ENCODE peak calls at places on chromosomes 6 and 20, in four cellular contexts. D, C, P and X are unnamed samples.

GRCh38 chr20:11549172-11550117 is 368.2 kb upstream of the BTBD3 start:
- DNase-seq in C (no peak), D (no peak), P (no peak), X (no peak)

GRCh38 chr20:59678286-59678685 is 73.9 kb downstream of the PHACTR3 start:
- DNase-seq in D (no peak), P (no peak), C (no peak), X (no peak)

GRCh38 chr6:160690458-160690857 is 11.6 kb upstream of the PLG start:
- DNase-seq in P (no peak), D (no peak), C (no peak), X (no peak)

GRCh38 chr20:48739395-48740268 is 88.2 kb downstream of the PREX1 start:
- DNase-seq in P (no peak), D (no peak), C (no peak), X (no peak)

GRCh38 chr6:31922942-31923341 is 4.6 kb upstream of the C2 start:
- DNase-seq in D (peak), C (no peak), P (no peak), X (no peak)

GRCh38 chr20:45095753-45096371 is 5.1 kb downstream of the KCNS1 start:
- DNase-seq in D (peak), C (peak), P (peak), X (no peak)

GRCh38 chr6:169908403-169908933 is 157.0 kb downstream of the ERMARD start:
- DNase-seq in P (no peak), D (no peak), C (no peak), X (no peak)

GRCh38 chr20:58023346-58023745 is 205.1 kb downstream of the ANKRD60 start:
- DNase-seq in C (no peak), D (no peak), P (no peak), X (no peak)

GRCh38 chr20:48823960-48824497 is 3.8 kb downstream of the PREX1 start:
- DNase-seq in C (peak), D (peak), P (no peak), X (no peak)

GRCh38 chr6:35238843-35239289 is 20.7 kb upstream of the ZNF76 start:
- DNase-seq in D (peak), P (no peak), C (no peak), X (no peak)

GRCh38 chr6:128655978-128656498 is 135.6 kb upstream of the PTPRK start:
- DNase-seq in C (peak), D (peak), P (no peak), X (no peak)

GRCh38 chr6:85421963-85422362 is 27.9 kb upstream of the NT5E start:
- DNase-seq in C (no peak), P (no peak), D (no peak), X (no peak)

GRCh38 chr6:149890629-149891045 is 7.3 kb downstream of the RAET1E start:
- DNase-seq in C (no peak), D (no peak), P (no peak), X (no peak)

GRCh38 chr20:50528804-50529351 is 18.7 kb downstream of the PTPN1 start:
- DNase-seq in P (no peak), D (peak), C (no peak), X (no peak)

GRCh38 chr6:119566546-119567263 is 217.1 kb upstream of the MAN1A1 start:
- DNase-seq in C (no peak), P (no peak), D (no peak), X (no peak)

GRCh38 chr20:20411841-20412240 is 43.9 kb downstream of the INSM1 start:
- DNase-seq in P (no peak), C (no peak), D (no peak), X (no peak)

GRCh38 chr6:129498950-129499870 is 210.8 kb downstream of the ARHGAP18 start:
- DNase-seq in P (no peak), C (no peak), D (peak), X (no peak)

GRCh38 chr20:38171301-38172010 is 6.4 kb upstream of the TGM2 start:
- DNase-seq in D (no peak), C (no peak), P (no peak), X (no peak)

GRCh38 chr20:53643031-53643832 is 49.6 kb upstream of the ZNF217 start:
- DNase-seq in P (peak), C (no peak), D (peak), X (no peak)

GRCh38 chr6:106630366-106630765 is 988 bp downstream of the QRSL1 start:
- DNase-seq in D (no peak), P (no peak), C (no peak), X (no peak)

GRCh38 chr20:20360464-20360863 is 7.4 kb upstream of the INSM1 start:
- DNase-seq in D (peak), C (peak), P (no peak), X (no peak)

GRCh38 chr6:14567031-14567430 is 449.5 kb downstream of the CD83 start:
- DNase-seq in P (no peak), D (no peak), C (no peak), X (no peak)

GRCh38 chr6:78810146-78810545 is 57.2 kb upstream of the IRAK1BP1 start:
- DNase-seq in P (no peak), D (peak), C (peak), X (no peak)

GRCh38 chr20:63706852-63707557 is 771 bp downstream of the ARFRP1 start:
- DNase-seq in D (peak), P (no peak), C (no peak), X (no peak)

GRCh38 chr6:134373282-134373922 is 55.5 kb upstream of the SGK1 start:
- DNase-seq in D (peak), P (peak), C (peak), X (no peak)

GRCh38 chr6:43936476-43936875 is 166.5 kb downstream of the VEGFA start:
- DNase-seq in C (no peak), P (no peak), D (no peak), X (no peak)

GRCh38 chr6:53828215-53828614 is 33.4 kb downstream of the LRRC1 start:
- DNase-seq in P (no peak), D (no peak), C (no peak), X (no peak)

GRCh38 chr6:17289491-17290106 is 8.4 kb downstream of the RBM24 start:
- DNase-seq in P (peak), C (no peak), D (peak), X (no peak)

GRCh38 chr20:25623225-25623735 is 534 bp downstream of the NANP start:
- DNase-seq in P (no peak), C (no peak), D (no peak), X (no peak)

GRCh38 chr6:106087548-106088325 is 1.6 kb downstream of the PRDM1 start:
- DNase-seq in C (no peak), D (peak), P (peak), X (no peak)

GRCh38 chr6:147222160-147222838 is 18.1 kb downstream of the STXBP5 start:
- DNase-seq in P (no peak), D (peak), C (no peak), X (no peak)

GRCh38 chr6:83466328-83466727 is 35.5 kb upstream of the ME1 start:
- DNase-seq in P (no peak), D (no peak), C (no peak), X (no peak)

GRCh38 chr6:111711476-111711875 is 105.8 kb upstream of the TRAF3IP2 start:
- DNase-seq in C (no peak), D (no peak), P (no peak), X (no peak)

GRCh38 chr20:8389381-8390368 is 257.6 kb downstream of the PLCB1 start:
- DNase-seq in D (peak), C (peak), P (no peak), X (no peak)

DNA sequence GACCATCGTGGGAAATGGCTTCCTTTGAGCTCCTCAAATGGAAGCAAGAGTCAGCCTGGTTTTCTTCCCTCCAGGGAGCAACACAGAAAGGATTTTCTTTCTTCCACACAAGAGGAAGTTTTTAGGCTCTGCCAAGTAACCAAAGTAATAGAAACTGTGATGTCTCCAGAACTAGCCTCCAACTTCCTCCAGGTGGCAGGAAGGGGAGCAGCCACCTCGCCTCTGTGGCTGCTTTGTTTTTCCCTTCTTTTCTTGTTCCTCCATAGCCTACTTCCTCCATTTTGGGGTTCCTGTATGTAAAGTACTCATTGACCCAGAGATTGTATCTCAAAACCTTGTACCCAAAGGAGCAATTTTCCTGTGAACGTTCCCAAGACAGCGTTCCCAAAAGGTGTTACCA is 32.7 kb upstream of the CCR6 start:
- DNase-seq in C (no peak), D (no peak), P (no peak), X (no peak)
- TF ChIP-seq CTCF in C (no peak), D (no peak), P (no peak), X (no peak)

DNA sequence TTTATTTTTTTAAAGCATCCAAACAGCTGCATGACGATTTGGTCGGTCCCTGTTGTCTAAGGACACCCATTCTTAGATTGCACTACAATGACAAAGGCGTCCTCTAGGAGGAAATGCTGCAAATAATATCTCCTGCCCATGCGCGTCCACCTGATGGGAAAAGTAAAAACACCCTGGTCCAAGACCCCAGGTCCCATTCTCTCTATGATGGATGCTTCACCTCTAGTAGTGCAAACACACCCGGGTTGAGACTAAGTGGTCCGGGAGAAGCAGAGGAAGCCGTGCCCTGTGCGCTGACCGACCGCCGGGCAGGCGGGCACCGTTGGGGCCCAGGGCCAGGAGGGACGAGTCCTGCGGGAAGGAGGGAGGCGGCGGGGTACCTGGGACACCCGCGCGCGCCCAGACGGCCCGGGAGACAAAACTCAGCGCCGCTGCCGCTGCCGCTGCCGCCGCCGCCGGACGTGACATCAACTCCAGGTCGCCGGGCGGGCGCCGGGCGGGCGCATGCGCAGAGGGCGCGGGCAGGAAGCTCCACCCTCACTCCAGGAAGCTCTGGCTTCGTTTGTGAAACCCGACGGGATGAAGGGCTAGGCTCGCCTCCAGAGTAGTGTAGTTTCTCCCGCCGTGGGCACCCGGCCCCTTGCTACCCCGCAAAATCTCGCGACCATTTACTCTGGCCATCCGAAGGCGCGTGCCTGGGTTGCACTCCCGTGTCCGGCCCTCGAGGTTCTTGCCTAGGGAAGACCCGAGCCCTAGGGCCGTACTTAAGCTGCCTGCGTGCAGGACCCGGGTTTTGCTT is at the start of gene TBC1D7:
- DNase-seq in C (peak), P (peak), D (peak), X (peak)
- TF ChIP-seq CTCF in C (peak), P (no peak), D (peak), X (no peak)

DNA sequence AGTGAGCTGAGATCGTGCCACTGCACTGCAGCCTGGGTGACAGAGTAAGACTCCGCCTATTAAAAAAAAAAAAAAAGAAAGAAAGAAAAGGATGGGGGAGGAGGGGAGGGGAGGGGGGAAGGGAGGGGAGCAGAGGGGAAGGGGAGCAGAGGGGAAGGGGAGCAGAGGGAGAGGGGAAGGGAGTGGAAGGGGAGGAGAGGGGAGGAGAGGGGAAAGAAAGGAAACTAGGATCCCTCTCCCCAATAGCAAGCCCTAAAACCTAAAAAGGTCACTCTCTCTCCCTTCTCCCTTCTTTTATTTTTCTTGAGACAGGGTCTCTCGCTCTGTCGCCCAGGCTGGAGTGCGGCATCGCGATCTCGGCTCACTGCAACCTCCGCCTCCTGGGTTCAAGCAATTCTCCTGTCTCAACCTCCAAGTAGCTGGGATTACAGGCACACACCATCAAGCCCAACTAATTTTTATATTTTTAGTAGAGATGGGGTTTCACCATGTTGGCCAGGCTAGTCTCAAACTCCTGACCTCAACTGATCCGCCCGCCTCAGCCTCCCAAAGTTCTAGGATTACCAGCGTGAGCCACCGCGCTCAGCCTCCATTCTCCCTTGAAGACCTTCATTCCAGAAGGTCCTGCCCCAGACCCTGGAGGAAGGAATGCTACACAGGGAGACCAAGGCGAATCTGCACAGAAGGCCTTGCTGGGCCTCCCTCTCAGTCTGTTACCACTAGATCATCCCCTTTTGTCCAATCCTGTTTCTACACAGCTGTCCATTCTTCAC is 45.8 kb upstream of the PIM1 start:
- DNase-seq in P (no peak), D (no peak), C (no peak), X (no peak)
- TF ChIP-seq CTCF in P (no peak), D (no peak), C (no peak), X (no peak)

GRCh38 chr6:12392490-12392889 is 102.3 kb downstream of the EDN1 start:
- DNase-seq in C (no peak), P (no peak), D (no peak), X (no peak)

GRCh38 chr6:12393100-12393499 is 102.9 kb downstream of the EDN1 start:
- DNase-seq in D (no peak), P (no peak), C (no peak), X (no peak)

GRCh38 chr6:12391472-12391871 is 101.3 kb downstream of the EDN1 start:
- DNase-seq in P (no peak), C (no peak), D (no peak), X (no peak)

GRCh38 chr6:12394170-12394569 is 104.0 kb downstream of the EDN1 start:
- DNase-seq in C (no peak), D (no peak), P (no peak), X (no peak)

DNA sequence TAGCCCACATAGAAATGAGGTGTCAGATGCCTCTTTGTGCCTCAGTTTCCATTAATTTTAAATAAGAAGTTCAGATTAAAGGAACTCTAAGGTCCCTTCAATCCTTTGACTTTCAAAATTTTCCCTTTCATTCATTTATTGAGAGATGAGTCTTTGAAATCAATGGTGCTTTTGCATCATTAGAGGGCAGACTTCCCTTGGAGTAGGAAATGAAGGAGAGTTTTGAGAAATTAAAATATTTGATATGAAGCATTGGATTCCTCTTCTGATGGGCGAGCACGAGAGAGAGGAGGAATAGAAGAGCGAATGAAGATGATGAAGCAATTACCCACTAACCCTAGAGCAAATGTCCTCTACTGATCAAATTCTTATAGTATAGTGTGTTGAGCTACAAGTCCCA is 105.7 kb downstream of the EDN1 start:
- DNase-seq in D (peak), P (no peak), C (no peak), X (no peak)
- TF ChIP-seq CTCF in D (peak), P (no peak), C (peak), X (no peak)